ENCODE peak calls at places on chromosomes 16 and 17, in four cellular contexts. O is esophagus squamous epithelium, C is colonic mucosa, J is thoracic aorta. X is an unnamed sample. For H3K4me1, the result is how much of the 10 kb centered on the place peaks cover.

GRCh38 chr17:17729620-17730249 is 48.5 kb downstream of the RAI1 start:
- DNase-seq in C (peak), O (no peak), J (no peak), X (no peak)

GRCh38 chr17:51427259-51428255 is 167.2 kb downstream of the UTP18 start:
- DNase-seq in C (no peak), J (no peak), O (no peak), X (no peak)

GRCh38 chr16:68272501-68273209 is 8.3 kb downstream of the SLC7A6 start:
- DNase-seq in J (no peak), C (peak), O (no peak), X (no peak)

GRCh38 chr17:44832821-44833220 is 2.7 kb upstream of the GJC1 start:
- DNase-seq in O (no peak), C (no peak), J (no peak), X (no peak)

GRCh38 chr17:50079334-50080095 is 15.6 kb upstream of the PDK2 start:
- DNase-seq in C (peak), J (no peak), O (no peak), X (no peak)

GRCh38 chr16:50547340-50547865 is 793 bp upstream of the NKD1 start:
- DNase-seq in O (no peak), J (no peak), C (peak), X (no peak)

GRCh38 chr16:17173134-17173729 is 297.5 kb downstream of the XYLT1 start:
- DNase-seq in J (no peak), O (peak), C (peak), X (peak)

GRCh38 chr17:76792348-76792747 is 54.4 kb downstream of the MFSD11 start:
- DNase-seq in J (no peak), C (no peak), O (no peak), X (no peak)

GRCh38 chr17:60640503-60640902 is 37.1 kb upstream of the BCAS3 start:
- DNase-seq in C (no peak), J (no peak), O (no peak), X (no peak)

GRCh38 chr16:70724146-70725023 is 38.5 kb upstream of the MTSS2 start:
- DNase-seq in C (no peak), J (no peak), O (no peak), X (no peak)

GRCh38 chr17:41648411-41649195 is 24.2 kb upstream of the KRT17 start:
- DNase-seq in C (peak), J (peak), O (peak), X (peak)

GRCh38 chr17:71495420-71495819 is 625.4 kb upstream of the SOX9 start:
- DNase-seq in J (no peak), O (no peak), C (no peak), X (no peak)

GRCh38 chr16:53071748-53072301 is 17.0 kb downstream of the CHD9 start:
- DNase-seq in C (no peak), J (no peak), O (no peak), X (no peak)

GRCh38 chr17:9009737-9010136 is 11.6 kb upstream of the NTN1 start:
- DNase-seq in J (no peak), C (no peak), O (no peak), X (no peak)

GRCh38 chr17:75695141-75695829 is 26.0 kb upstream of the ITGB4 start:
- DNase-seq in O (no peak), C (no peak), J (no peak), X (no peak)

GRCh38 chr16:3963886-3964685 is 83.6 kb upstream of the CREBBP start:
- DNase-seq in J (no peak), O (no peak), C (no peak), X (no peak)

GRCh38 chr16:48276102-48276501 is 28.8 kb upstream of the ABCC11 start:
- DNase-seq in C (no peak), O (no peak), J (no peak), X (no peak)

GRCh38 chr17:78064708-78065107 is 63.8 kb downstream of the TMC6 start:
- DNase-seq in O (no peak), J (no peak), C (no peak), X (no peak)

GRCh38 chr17:44235583-44235936 is 16.1 kb upstream of the UBTF start:
- DNase-seq in C (no peak), J (no peak), O (no peak), X (no peak)

GRCh38 chr17:37769050-37769449 is 24.2 kb upstream of the HNF1B start:
- DNase-seq in O (no peak), J (no peak), C (no peak), X (no peak)

GRCh38 chr17:9498490-9498889 is 77.1 kb downstream of the STX8 start:
- DNase-seq in O (no peak), J (no peak), C (no peak), X (no peak)

GRCh38 chr17:58305626-58306025 is 23.0 kb downstream of the TSPOAP1 start:
- DNase-seq in O (no peak), C (no peak), J (no peak), X (no peak)

GRCh38 chr17:76124582-76125390 is 16.3 kb downstream of the FOXJ1 start:
- DNase-seq in O (no peak), J (no peak), C (no peak), X (no peak)

GRCh38 chr17:43832168-43832975 is 574 bp downstream of the MPP3 start:
- DNase-seq in C (peak), J (no peak), O (no peak), X (peak)

GRCh38 chr17:69597898-69598692 is 183.6 kb downstream of the MAP2K6 start:
- DNase-seq in O (no peak), C (no peak), J (no peak), X (no peak)

GRCh38 chr17:49444384-49444783 is 29.7 kb upstream of the PHB1 start:
- DNase-seq in C (no peak), J (no peak), O (no peak), X (no peak)

GRCh38 chr16:82655315-82655714 is 28.5 kb downstream of the CDH13 start:
- DNase-seq in C (peak), O (no peak), J (no peak), X (no peak)

GRCh38 chr17:59402760-59403159 is 71.3 kb downstream of the YPEL2 start:
- DNase-seq in O (no peak), J (no peak), C (no peak), X (no peak)

GRCh38 chr17:45367216-45367615 is 50.4 kb upstream of the MAP3K14 start:
- DNase-seq in C (no peak), J (no peak), O (no peak), X (no peak)

GRCh38 chr16:87178977-87179376 is 138.2 kb downstream of the C16orf95 start:
- DNase-seq in J (peak), C (no peak), O (no peak), X (no peak)

GRCh38 chr16:4114257-4115208 is 1.7 kb downstream of the ADCY9 start:
- DNase-seq in O (no peak), J (no peak), C (no peak), X (no peak)

GRCh38 chr17:652310-652709 is 62.3 kb downstream of the VPS53 start:
- DNase-seq in O (no peak), J (no peak), C (no peak), X (no peak)

GRCh38 chr16:27366687-27367462 is 35.1 kb upstream of the IL21R start:
- DNase-seq in J (no peak), C (no peak), O (no peak), X (no peak)

GRCh38 chr17:47847341-47848197 is 3.4 kb downstream of the SP6 start:
- DNase-seq in O (no peak), C (no peak), J (no peak), X (no peak)

GRCh38 chr17:1365445-1366039 is 34.5 kb downstream of the YWHAE start:
- DNase-seq in O (no peak), C (peak), J (no peak), X (peak)

GRCh38 chr16:88118376-88118775 is 167.1 kb downstream of the BANP start:
- DNase-seq in C (no peak), J (no peak), O (no peak), X (no peak)

GRCh38 chr16:57594531-57595031 is 33.8 kb upstream of the ADGRG1 start:
- DNase-seq in C (no peak), O (no peak), J (no peak), X (peak)

GRCh38 chr17:76131061-76131691 is 9.9 kb downstream of the FOXJ1 start:
- DNase-seq in J (no peak), O (no peak), C (no peak), X (no peak)

GRCh38 chr17:18921912-18922451 is 30.0 kb upstream of the SLC5A10 start:
- DNase-seq in O (no peak), C (peak), J (no peak), X (no peak)

DNA sequence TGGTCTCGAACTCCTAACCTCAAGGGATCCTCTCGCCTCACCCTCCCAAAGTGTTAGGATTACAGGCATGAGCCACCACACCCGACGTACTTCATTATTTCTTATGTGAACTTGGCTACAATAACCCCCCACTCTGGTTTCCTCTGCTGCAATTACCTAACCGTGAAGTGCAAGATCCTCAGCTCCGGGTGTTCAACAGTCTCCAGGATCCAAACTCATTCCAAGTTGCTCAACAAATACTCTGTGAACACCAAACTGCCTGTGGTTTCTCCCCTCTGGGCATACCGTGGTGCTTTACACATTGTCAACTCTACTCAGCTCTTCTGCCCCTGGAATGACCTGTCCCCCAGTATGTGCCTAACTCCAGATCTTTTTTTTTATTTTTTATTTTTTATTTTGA is 6.8 kb upstream of the SULT1A1 start:
- DNase-seq in O (no peak), J (no peak), C (no peak), X (no peak)
- H3K4me1 ChIP-seq in O (under half), J (under half), C (under half), X (under half)

DNA sequence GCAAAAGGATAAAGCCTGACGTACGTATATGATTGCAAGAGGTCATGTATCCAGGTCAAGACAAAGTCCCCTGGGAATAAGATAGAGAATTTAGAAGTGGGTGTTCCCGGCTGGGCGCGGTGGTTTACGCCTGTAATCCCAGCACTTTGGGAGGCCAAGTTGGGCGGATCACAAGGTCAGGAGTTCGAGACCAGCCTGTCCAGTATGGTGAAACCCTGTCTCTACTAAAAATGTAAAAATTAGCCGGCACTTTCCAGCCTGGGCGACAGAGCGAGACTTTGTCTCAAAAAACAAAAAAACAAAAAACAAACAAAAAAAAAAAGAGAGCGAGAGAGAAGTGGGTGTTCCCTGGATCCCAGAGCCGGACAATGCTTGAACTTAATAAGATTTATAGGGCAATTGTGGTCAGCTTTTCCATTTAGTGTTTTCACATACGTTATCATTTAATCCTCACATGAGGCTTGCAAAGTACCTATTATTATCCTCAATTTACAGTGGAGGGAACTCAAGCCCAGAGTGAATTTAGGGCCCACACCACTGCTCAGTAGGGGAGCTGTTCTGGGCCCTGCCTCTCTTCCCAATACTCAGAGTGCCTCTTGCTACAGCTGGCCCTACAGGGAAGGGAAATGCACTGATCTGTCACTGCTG is 481 bp upstream of the GLTPD2 start:
- DNase-seq in O (no peak), C (no peak), J (no peak), X (no peak)
- H3K4me3 ChIP-seq in O (no peak), C (no peak), J (peak), X (no peak)

DNA sequence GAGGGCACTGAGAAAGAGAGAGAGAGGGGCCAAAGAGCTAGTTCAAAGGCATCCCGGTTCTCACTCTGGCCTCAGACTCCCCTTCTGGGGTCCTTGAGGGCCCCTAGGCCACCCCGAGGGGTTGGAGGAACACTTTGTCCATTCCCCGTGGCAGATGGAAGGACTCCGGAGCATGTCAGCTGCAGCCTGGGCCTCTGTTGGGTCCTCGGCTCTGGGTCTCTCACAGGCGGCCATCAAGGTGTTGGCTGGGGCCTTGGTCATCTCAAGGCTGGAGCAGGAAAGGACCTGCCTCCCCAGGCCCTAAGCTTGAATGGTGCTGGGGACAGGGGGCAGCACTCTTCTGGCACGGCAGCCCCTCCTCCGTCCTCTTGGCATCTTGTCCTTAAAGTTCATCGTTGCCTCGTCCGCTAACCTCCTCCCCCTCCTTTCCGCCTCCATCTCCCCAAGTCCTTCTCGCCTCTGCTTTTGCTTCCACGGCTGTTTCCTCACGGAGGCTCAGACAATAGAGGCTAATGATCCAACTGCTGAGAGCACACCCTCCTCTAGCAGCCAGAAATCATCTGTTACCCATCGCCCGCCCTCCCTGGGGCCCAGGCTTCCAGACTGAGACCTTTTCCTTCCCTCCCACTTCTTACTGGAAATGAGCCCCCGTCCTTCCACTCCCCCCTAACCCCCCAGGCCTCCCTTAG is 23.3 kb downstream of the CCR7 start:
- DNase-seq in O (no peak), J (no peak), C (no peak), X (no peak)
- H3K4me1 ChIP-seq in O (half or more), J (under half), C (under half), X (under half)

DNA sequence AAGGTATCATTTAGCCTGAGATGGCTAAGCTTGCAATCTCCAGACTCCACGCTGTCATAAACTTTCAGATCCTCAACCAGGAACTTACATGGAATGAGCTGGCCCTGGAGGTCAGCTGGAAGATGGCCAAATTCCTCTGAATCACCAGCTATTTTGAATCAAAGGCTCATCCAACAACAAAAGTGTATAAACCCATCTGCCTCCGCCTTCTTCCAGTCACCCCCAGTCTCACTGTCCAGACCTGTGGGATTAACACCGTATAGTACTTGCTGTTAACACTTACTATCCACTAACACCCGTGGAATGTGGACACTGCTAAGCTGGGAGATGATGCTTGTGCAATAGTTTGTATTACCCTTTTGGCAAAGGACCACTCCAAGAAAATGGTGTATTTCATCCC is 1.9 kb upstream of the LCMT1 start:
- DNase-seq in O (no peak), J (no peak), C (peak), X (no peak)
- H3K4me3 ChIP-seq in O (no peak), J (no peak), C (no peak), X (no peak)

GRCh38 chr17:72504783-72505182 is 384.0 kb downstream of the SOX9 start:
- DNase-seq in J (no peak), O (no peak), C (no peak), X (no peak)
- H3K4me1 ChIP-seq in J (under half), O (under half), C (under half), X (under half)

GRCh38 chr17:28892024-28892423 is 5.5 kb downstream of the FLOT2 start:
- DNase-seq in J (no peak), C (no peak), O (no peak), X (no peak)
- H3K4me3 ChIP-seq in J (no peak), C (no peak), O (no peak), X (no peak)

GRCh38 chr17:79924639-79924976 is 85.4 kb upstream of the CBX4 start:
- DNase-seq in C (no peak), O (no peak), J (no peak), X (no peak)

GRCh38 chr17:79926002-79926307 is 86.7 kb upstream of the CBX4 start:
- DNase-seq in O (no peak), C (no peak), J (no peak), X (no peak)

GRCh38 chr17:79926308-79927135 is 87.3 kb upstream of the CBX4 start:
- DNase-seq in J (no peak), O (no peak), C (no peak), X (no peak)

GRCh38 chr17:79923974-79924638 is 84.9 kb upstream of the CBX4 start:
- DNase-seq in C (peak), O (no peak), J (no peak), X (no peak)

DNA sequence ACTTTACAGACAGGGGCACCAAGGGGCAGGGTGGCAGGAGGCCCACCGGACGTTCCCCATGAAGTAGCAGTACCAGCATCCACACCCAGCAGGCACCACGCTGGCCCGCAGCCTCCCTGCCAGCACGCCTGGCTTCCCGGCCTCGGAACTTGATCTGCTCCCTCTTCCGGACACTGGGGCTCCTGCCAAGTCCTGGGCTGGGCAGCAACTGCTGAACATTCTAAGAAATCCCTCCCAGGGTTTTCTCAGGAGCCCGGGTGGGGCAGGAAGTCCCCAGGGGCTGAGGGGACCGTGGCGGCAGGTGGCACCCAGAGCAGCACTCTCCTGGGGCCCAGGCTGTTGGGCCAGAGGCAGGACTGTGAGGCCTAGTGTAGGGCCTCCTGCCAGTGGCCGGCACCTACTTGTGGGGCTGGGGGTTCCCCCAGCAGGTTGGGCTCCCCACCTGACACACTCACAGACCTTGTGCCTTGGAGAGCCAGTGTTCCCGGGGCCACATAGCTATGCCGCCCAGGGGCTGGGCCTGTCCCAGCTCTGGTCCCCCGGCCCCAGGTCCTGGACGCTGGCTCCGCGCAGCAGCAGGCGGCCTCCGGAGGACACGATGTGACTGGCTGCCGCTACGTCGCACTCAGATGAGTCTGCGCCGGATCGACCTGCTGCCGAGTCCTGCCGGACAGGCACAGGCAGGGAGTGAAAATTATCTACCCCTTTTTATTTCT is 86.2 kb upstream of the CBX4 start:
- DNase-seq in O (no peak), J (no peak), C (peak), X (no peak)
- H3K4me1 ChIP-seq in O (under half), J (under half), C (under half), X (under half)